ENCODE peak calls at places on chromosomes 3 and 15, in ten cellular contexts. T, A, E, Q, B, J, G, Z, S and C are unnamed samples.

GRCh38 chr3:11465744-11466611 is 177.7 kb downstream of the VGLL4 start:
- DNase-seq in T (no peak), A (peak), S (no peak), B (no peak), Z (no peak), G (no peak), J (no peak), E (no peak), Q (no peak), C (no peak)

GRCh38 chr15:65054333-65055200 is 9.4 kb downstream of the SLC51B start:
- DNase-seq in E (peak), G (peak), J (peak), A (peak), B (peak), Q (peak), Z (peak), S (peak), T (peak), C (peak)

GRCh38 chr15:44319385-44319784 is 30.9 kb downstream of the GOLM2 start:
- DNase-seq in S (no peak), Q (no peak), A (no peak), J (no peak), B (no peak), T (no peak), Z (no peak), G (peak), E (peak), C (no peak)

GRCh38 chr15:98760112-98760826 is 111.9 kb downstream of the IGF1R start:
- DNase-seq in Q (no peak), T (no peak), Z (no peak), G (no peak), A (peak), J (no peak), S (no peak), B (no peak), E (no peak), C (no peak)

GRCh38 chr3:195159117-195159818 is 111.7 kb downstream of the XXYLT1 start:
- DNase-seq in G (no peak), A (no peak), B (no peak), E (no peak), S (no peak), Q (no peak), T (no peak), Z (no peak), J (no peak), C (no peak)

GRCh38 chr3:60856299-60857046 is 394.8 kb downstream of the FHIT start:
- DNase-seq in Q (no peak), T (no peak), Z (no peak), E (no peak), J (no peak), A (no peak), S (no peak), B (no peak), G (no peak), C (no peak)

GRCh38 chr3:179486806-179487205 is 35.5 kb upstream of the GNB4 start:
- DNase-seq in S (no peak), Q (no peak), J (no peak), T (no peak), B (no peak), E (no peak), G (no peak), A (no peak), Z (no peak), C (no peak)

GRCh38 chr3:132034097-132034485 is 723 bp downstream of the CPNE4 start:
- DNase-seq in G (no peak), B (no peak), J (no peak), T (no peak), E (no peak), Z (no peak), Q (no peak), A (no peak), S (peak), C (no peak)

GRCh38 chr3:178703268-178703975 is 167.2 kb downstream of the KCNMB2 start:
- DNase-seq in S (no peak), T (peak), G (no peak), A (peak), B (no peak), Q (no peak), Z (no peak), J (no peak), E (no peak), C (no peak)

GRCh38 chr15:85667491-85668424 is 127.0 kb downstream of the KLHL25 start:
- DNase-seq in A (peak), B (no peak), J (peak), E (no peak), S (no peak), G (peak), T (no peak), Z (peak), Q (no peak), C (no peak)

GRCh38 chr15:26449296-26449695 is 323.6 kb downstream of the GABRB3 start:
- DNase-seq in B (no peak), A (peak), S (no peak), Z (no peak), Q (no peak), E (no peak), J (no peak), G (peak), T (no peak), C (no peak)

GRCh38 chr15:43505723-43506122 is 11.7 kb upstream of the MAP1A start:
- DNase-seq in Z (no peak), G (no peak), Q (no peak), J (no peak), T (no peak), A (peak), E (no peak), B (no peak), S (no peak), C (no peak)

GRCh38 chr3:55549172-55549571 is 62.1 kb upstream of the WNT5A start:
- DNase-seq in S (no peak), T (no peak), G (no peak), E (no peak), B (no peak), A (peak), J (no peak), Q (no peak), Z (no peak), C (no peak)

GRCh38 chr3:88142094-88142624 is 7.6 kb upstream of the C3orf38 start:
- DNase-seq in T (no peak), E (no peak), B (no peak), Q (no peak), A (peak), S (no peak), Z (no peak), J (no peak), G (no peak), C (no peak)

GRCh38 chr3:179969525-179969924 is 67.2 kb downstream of the PEX5L start:
- DNase-seq in Q (no peak), T (peak), J (no peak), G (peak), B (no peak), E (no peak), S (no peak), Z (no peak), A (peak), C (peak)

GRCh38 chr3:138834359-138835176 is at the start of gene PIK3CB:
- DNase-seq in S (peak), E (peak), Q (peak), J (peak), G (peak), B (peak), Z (peak), A (peak), T (peak), C (peak)

GRCh38 chr3:87228316-87228715 is 1.2 kb downstream of the CHMP2B start:
- DNase-seq in Q (no peak), S (no peak), Z (no peak), J (no peak), G (no peak), B (no peak), A (peak), E (no peak), T (no peak), C (peak)

GRCh38 chr3:54198556-54198955 is 76.2 kb downstream of the CACNA2D3 start:
- DNase-seq in A (no peak), S (no peak), Q (no peak), B (no peak), Z (no peak), J (no peak), G (no peak), T (no peak), E (no peak), C (no peak)

GRCh38 chr15:94670436-94671034 is 439.2 kb downstream of the MCTP2 start:
- DNase-seq in S (no peak), E (peak), Z (no peak), A (peak), G (peak), B (no peak), T (peak), J (peak), Q (peak), C (peak)

GRCh38 chr3:107855710-107856109 is 235.1 kb downstream of the CD47 start:
- DNase-seq in J (peak), B (no peak), Q (peak), E (no peak), S (no peak), Z (no peak), T (peak), G (peak), A (peak), C (peak)

GRCh38 chr3:72744330-72744729 is 103.9 kb downstream of the SHQ1 start:
- DNase-seq in Z (no peak), T (no peak), Q (no peak), S (no peak), E (no peak), G (no peak), A (no peak), B (no peak), J (no peak), C (no peak)

GRCh38 chr15:37181339-37181738 is 81.0 kb upstream of the MEIS2 start:
- DNase-seq in T (no peak), G (no peak), Q (no peak), S (no peak), A (no peak), B (no peak), E (no peak), Z (no peak), J (peak), C (no peak)

GRCh38 chr3:133364704-133365103 is 35.2 kb upstream of the BFSP2 start:
- DNase-seq in S (no peak), Z (no peak), T (no peak), E (no peak), J (no peak), A (no peak), G (no peak), Q (no peak), B (no peak), C (no peak)

GRCh38 chr3:89562373-89562772 is 455.0 kb downstream of the EPHA3 start:
- DNase-seq in A (no peak), Q (no peak), E (no peak), T (no peak), G (no peak), J (peak), S (no peak), Z (no peak), B (no peak), C (no peak)

GRCh38 chr3:27656790-27657189 is 65.3 kb downstream of the EOMES start:
- DNase-seq in E (no peak), B (no peak), Q (no peak), J (no peak), A (no peak), T (no peak), S (no peak), G (no peak), Z (no peak), C (no peak)

GRCh38 chr3:56962200-56962599 is 98.3 kb upstream of the SPATA12 start:
- DNase-seq in B (no peak), A (no peak), Z (no peak), G (no peak), E (no peak), J (no peak), Q (no peak), S (no peak), T (no peak), C (no peak)

GRCh38 chr15:74906193-74906449 is 530 bp downstream of the FAM219B start:
- DNase-seq in T (no peak), Q (no peak), E (no peak), Z (peak), J (no peak), S (peak), B (no peak), G (no peak), A (peak), C (no peak)

GRCh38 chr3:13535526-13535875 is 13.4 kb upstream of the FBLN2 start:
- DNase-seq in E (no peak), Z (no peak), Q (no peak), J (no peak), B (no peak), A (no peak), S (no peak), G (no peak), T (no peak), C (no peak)

GRCh38 chr3:181316481-181316880 is 326.9 kb upstream of the DNAJC19 start:
- DNase-seq in Q (no peak), B (peak), J (peak), S (no peak), E (no peak), A (peak), G (peak), Z (no peak), T (peak), C (no peak)

GRCh38 chr3:140432176-140432753 is 245.6 kb upstream of the TRIM42 start:
- DNase-seq in B (no peak), J (no peak), T (no peak), Z (peak), E (no peak), Q (peak), S (no peak), A (no peak), G (no peak), C (no peak)

GRCh38 chr3:187271582-187271981 is 20.0 kb downstream of the MASP1 start:
- DNase-seq in S (no peak), Z (no peak), A (no peak), G (no peak), Q (no peak), T (no peak), E (no peak), J (no peak), B (no peak), C (no peak)

GRCh38 chr3:125261031-125261430 is 48.5 kb upstream of the SLC12A8 start:
- DNase-seq in A (no peak), Q (peak), T (no peak), G (no peak), Z (no peak), E (no peak), J (no peak), B (no peak), S (no peak), C (no peak)

GRCh38 chr15:96066852-96067490 is 263.5 kb upstream of the NR2F2 start:
- DNase-seq in J (no peak), G (no peak), T (no peak), E (no peak), A (no peak), Z (no peak), Q (no peak), S (no peak), B (no peak), C (no peak)

GRCh38 chr3:170707899-170708298 is 122.0 kb upstream of the SLC7A14 start:
- DNase-seq in J (no peak), E (no peak), B (no peak), T (no peak), G (no peak), S (no peak), Q (no peak), A (no peak), Z (no peak), C (no peak)